ENCODE peak calls at places on chromosomes 1 and 21, in nine cellular contexts. F is neural progenitor cell, V is PC-3, P is endothelial cell of umbilical vein, C is lung, S is body of pancreas, H is HepG2, N is brain microvascular endothelial cell, X is WERI-Rb-1. Q is an unnamed sample.
A peak's percentile ranks its signal among the peaks of the same experiment; 100 is the strongest.

GRCh38 chr1:209455133-209455532 is 128.4 kb upstream of the CAMK1G start:
- DNase-seq in F (no peak), V (peak; percentile 36), P (no peak), C (no peak), S (no peak), H (no peak), N (no peak), X (no peak), Q (no peak)

GRCh38 chr1:64861611-64862010 is 104.7 kb downstream of the JAK1 start:
- DNase-seq in F (peak; percentile 73), V (peak; percentile 15), P (no peak), C (peak; percentile 35), S (no peak), H (peak; percentile 31), N (no peak), X (peak; percentile 15), Q (peak; percentile 37)

GRCh38 chr21:28776251-28776650 is 216.4 kb downstream of the LTN1 start:
- DNase-seq in F (no peak), V (peak; percentile 21), P (no peak), C (no peak), S (no peak), H (no peak), N (peak; percentile 95), X (no peak), Q (no peak)

GRCh38 chr1:7717769-7718368 is 53.2 kb upstream of the VAMP3 start:
- DNase-seq in F (peak; percentile 17), V (peak; percentile 39), P (no peak), C (no peak), S (no peak), H (peak; percentile 34), N (no peak), X (no peak), Q (no peak)

GRCh38 chr1:202255343-202255742 is 61.7 kb downstream of the LGR6 start:
- DNase-seq in F (no peak), V (no peak), P (no peak), C (no peak), S (no peak), H (no peak), N (no peak), X (peak; percentile 63), Q (no peak)

GRCh38 chr1:239816090-239816812 is 275.4 kb upstream of the FMN2 start:
- DNase-seq in F (peak; percentile 21), V (peak; percentile 95), P (no peak), C (peak; percentile 63), S (peak; percentile 40), H (peak; percentile 23), N (peak; percentile 58), X (peak; percentile 30), Q (no peak)

GRCh38 chr1:145978860-145979745 is 14.6 kb downstream of the POLR3GL start:
- DNase-seq in F (peak; percentile 91), V (peak; percentile 100), P (peak; percentile 98), C (peak; percentile 96), S (peak; percentile 90), H (peak; percentile 50), N (peak; percentile 100), X (peak; percentile 98), Q (peak; percentile 98)

GRCh38 chr1:178970184-178970583 is 55.5 kb upstream of the FAM20B start:
- DNase-seq in F (no peak), V (no peak), P (no peak), C (no peak), S (no peak), H (no peak), N (no peak), X (no peak), Q (no peak)

GRCh38 chr1:215631489-215631888 is 64.4 kb downstream of the KCTD3 start:
- DNase-seq in F (peak; percentile 12), V (peak; percentile 80), P (no peak), C (no peak), S (peak; percentile 39), H (no peak), N (peak; percentile 13), X (peak; percentile 49), Q (no peak)

GRCh38 chr1:228339766-228340685 is 66.6 kb downstream of the TRIM11 start:
- DNase-seq in F (no peak), V (no peak), P (no peak), C (no peak), S (no peak), H (no peak), N (no peak), X (peak; percentile 1), Q (no peak)

GRCh38 chr21:45019076-45019886 is 55.1 kb upstream of the ADARB1 start:
- DNase-seq in F (peak; percentile 68), V (no peak), P (no peak), C (no peak), S (peak; percentile 16), H (no peak), N (peak; percentile 54), X (no peak), Q (no peak)

GRCh38 chr1:53315456-53316048 is 12.3 kb downstream of the LRP8 start:
- DNase-seq in F (no peak), V (no peak), P (no peak), C (no peak), S (peak; percentile 26), H (no peak), N (no peak), X (no peak), Q (no peak)

GRCh38 chr1:160799641-160800040 is 3.7 kb downstream of the LY9 start:
- DNase-seq in F (no peak), V (no peak), P (no peak), C (peak; percentile 17), S (no peak), H (no peak), N (no peak), X (no peak), Q (no peak)
- H3K27ac ChIP-seq in F (no peak overlapping the region), V (no peak overlapping the region), P (no peak overlapping the region), C (no peak overlapping the region), S (no peak overlapping the region), H (no peak overlapping the region), N (no peak overlapping the region), X (no peak overlapping the region), Q (no peak overlapping the region)

GRCh38 chr1:99759529-99760160 is 6.8 kb downstream of the FRRS1 start:
- DNase-seq in F (no peak), V (no peak), P (no peak), C (no peak), S (no peak), H (peak; percentile 51), N (no peak), X (no peak), Q (no peak)

GRCh38 chr1:99754697-99755096 is 11.7 kb downstream of the FRRS1 start:
- DNase-seq in F (no peak), V (no peak), P (no peak), C (no peak), S (no peak), H (peak; percentile 45), N (no peak), X (no peak), Q (no peak)

GRCh38 chr1:99755664-99756063 is 10.8 kb downstream of the FRRS1 start:
- DNase-seq in F (no peak), V (peak; percentile 37), P (no peak), C (no peak), S (no peak), H (no peak), N (no peak), X (no peak), Q (no peak)

GRCh38 chr1:99756598-99756997 is 9.8 kb downstream of the FRRS1 start:
- DNase-seq in F (no peak), V (peak; percentile 84), P (no peak), C (no peak), S (no peak), H (no peak), N (peak; percentile 15), X (no peak), Q (no peak)

DNA sequence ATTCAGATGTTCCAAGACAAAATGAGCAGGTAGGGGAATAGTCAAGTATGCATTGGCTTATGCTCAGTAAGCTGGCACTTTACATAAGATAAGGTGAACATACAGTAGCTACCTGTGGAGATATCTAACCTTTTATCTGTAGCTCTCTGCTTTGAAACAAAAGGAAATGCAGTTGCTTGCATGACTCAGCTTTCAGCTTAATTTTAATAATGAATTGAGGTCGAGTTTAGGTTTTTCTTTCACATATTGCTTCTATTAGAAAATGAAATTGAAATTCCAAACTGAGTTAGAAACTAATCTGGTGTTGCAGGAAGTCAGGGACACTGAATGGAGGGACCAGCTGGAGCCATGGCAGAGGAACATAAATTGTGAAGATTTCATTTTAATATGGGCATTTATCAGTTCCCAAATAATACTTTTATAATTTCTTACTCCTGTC is 8.3 kb downstream of the FRRS1 start:
- DNase-seq in F (no peak), V (no peak), P (no peak), C (no peak), S (no peak), H (no peak), N (no peak), X (no peak), Q (no peak)
- H3K4me3 ChIP-seq in F (no peak overlapping the region), V (no peak overlapping the region), P (no peak overlapping the region), C (no peak overlapping the region), S (no peak overlapping the region), H (no peak overlapping the region), N (no peak overlapping the region), X (no peak overlapping the region), Q (no peak overlapping the region)

DNA sequence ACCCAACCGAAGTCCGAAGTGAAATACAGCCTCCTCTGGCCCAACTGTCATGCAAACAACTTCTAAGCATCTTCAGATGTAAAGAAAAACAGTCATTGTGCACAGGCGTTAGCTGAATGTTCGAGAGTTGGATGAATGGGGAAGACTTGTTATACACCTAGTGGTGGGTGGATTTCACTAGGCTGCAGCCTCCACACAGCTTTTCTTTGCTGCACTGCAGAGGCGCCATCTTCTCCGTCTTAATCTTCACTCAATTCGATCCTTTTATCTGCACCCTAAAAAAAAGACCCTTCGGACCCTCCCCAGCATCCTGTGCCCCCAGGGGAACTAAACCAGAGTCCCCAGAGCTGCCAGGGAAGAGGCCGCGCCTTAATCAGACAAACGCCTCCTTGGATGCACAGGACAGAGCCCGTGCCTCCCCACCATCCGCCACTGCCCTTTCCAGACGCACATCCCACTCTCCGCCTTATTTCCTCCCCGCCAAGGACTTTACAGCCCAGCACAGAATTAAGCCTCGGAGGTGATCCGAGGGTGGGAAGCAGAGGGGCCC is 1.4 kb downstream of the APP start:
- DNase-seq in F (peak; percentile 73), V (peak; percentile 70), P (peak; percentile 76), C (peak; percentile 39), S (peak; percentile 49), H (peak; percentile 41), N (peak; percentile 67), X (peak; percentile 71), Q (peak; percentile 18)
- TF ChIP-seq CTCF in F (peak; percentile 41), V (peak; percentile 49), P (no peak), C (no peak), S (peak; percentile 46), H (no peak), N (peak; percentile 71), X (peak; percentile 49), Q (no peak)

GRCh38 chr1:27105018-27105417 is 49.9 kb downstream of the SLC9A1 start:
- DNase-seq in F (no peak), V (no peak), P (no peak), C (no peak), S (no peak), H (no peak), N (no peak), X (no peak), Q (no peak)
- H3K27ac ChIP-seq in F (no peak overlapping the region), V (peak overlapping the region; percentile 9), P (no peak overlapping the region), C (no peak overlapping the region), S (no peak overlapping the region), H (no peak overlapping the region), N (no peak overlapping the region), X (no peak overlapping the region), Q (no peak overlapping the region)

Q was measured in Peyer's patch.